ENCODE peak calls at places on chromosomes 1 and 21, in six cellular contexts. J is MCF 10A, H is Calu3, C is heart left ventricle, I is body of pancreas, R is brain microvascular endothelial cell. S is an unnamed sample.

GRCh38 chr1:53657256-53657805 is 81.6 kb downstream of the GLIS1 start:
- DNase-seq in J (no peak), H (no peak), C (no peak), I (no peak), R (no peak), S (no peak)

GRCh38 chr21:34243562-34243961 is 120.2 kb upstream of the KCNE2 start:
- DNase-seq in J (peak; percentile 51), H (peak; percentile 8), C (no peak), I (peak; percentile 24), R (no peak), S (peak; percentile 58)

GRCh38 chr1:114083186-114083585 is 70.5 kb downstream of the SYT6 start:
- DNase-seq in J (peak; percentile 14), H (no peak), C (no peak), I (no peak), R (no peak), S (no peak)

GRCh38 chr1:36411674-36412648 is 14.3 kb upstream of the LSM10 start:
- DNase-seq in J (peak; percentile 70), H (peak; percentile 29), C (no peak), I (no peak), R (peak; percentile 42), S (peak; percentile 52)

GRCh38 chr1:67589519-67590233 is 95.3 kb upstream of the GADD45A start:
- DNase-seq in J (no peak), H (no peak), C (no peak), I (no peak), R (no peak), S (no peak)

GRCh38 chr1:23194119-23194984 is 22.9 kb downstream of the HTR1D start:
- DNase-seq in J (peak; percentile 66), H (no peak), C (no peak), I (no peak), R (peak; percentile 98), S (no peak)

GRCh38 chr1:89310505-89310904 is 37.8 kb upstream of the GBP5 start:
- DNase-seq in J (peak; percentile 11), H (no peak), C (no peak), I (no peak), R (no peak), S (no peak)

GRCh38 chr1:208541225-208541855 is 297.2 kb upstream of the PLXNA2 start:
- DNase-seq in J (peak; percentile 83), H (no peak), C (no peak), I (no peak), R (no peak), S (no peak)

GRCh38 chr21:34946385-34947121 is 102.5 kb downstream of the RUNX1 start:
- DNase-seq in J (no peak), H (no peak), C (no peak), I (no peak), R (no peak), S (no peak)

GRCh38 chr1:1165485-1165884 is 8.2 kb upstream of the TTLL10 start:
- DNase-seq in J (no peak), H (no peak), C (no peak), I (peak; percentile 49), R (no peak), S (no peak)

GRCh38 chr1:224427346-224427745 is 7.3 kb downstream of the WDR26 start:
- DNase-seq in J (peak; percentile 89), H (no peak), C (no peak), I (no peak), R (peak; percentile 69), S (no peak)

GRCh38 chr21:33971492-33972013 is 55.9 kb upstream of the ATP5PO start:
- DNase-seq in J (peak; percentile 62), H (no peak), C (no peak), I (no peak), R (peak; percentile 23), S (no peak)

GRCh38 chr1:181089777-181090505 is 1.4 kb downstream of the IER5 start:
- DNase-seq in J (peak; percentile 97), H (peak; percentile 64), C (peak; percentile 79), I (peak; percentile 70), R (no peak), S (peak; percentile 52)
- TF ChIP-seq CTCF in J (no peak), H (no peak), C (no peak), I (no peak), R (no peak), S (no peak)

GRCh38 chr1:11266268-11267074 is 4.1 kb upstream of the MTOR start:
- DNase-seq in J (no peak), H (no peak), C (no peak), I (no peak), R (no peak), S (no peak)

DNA sequence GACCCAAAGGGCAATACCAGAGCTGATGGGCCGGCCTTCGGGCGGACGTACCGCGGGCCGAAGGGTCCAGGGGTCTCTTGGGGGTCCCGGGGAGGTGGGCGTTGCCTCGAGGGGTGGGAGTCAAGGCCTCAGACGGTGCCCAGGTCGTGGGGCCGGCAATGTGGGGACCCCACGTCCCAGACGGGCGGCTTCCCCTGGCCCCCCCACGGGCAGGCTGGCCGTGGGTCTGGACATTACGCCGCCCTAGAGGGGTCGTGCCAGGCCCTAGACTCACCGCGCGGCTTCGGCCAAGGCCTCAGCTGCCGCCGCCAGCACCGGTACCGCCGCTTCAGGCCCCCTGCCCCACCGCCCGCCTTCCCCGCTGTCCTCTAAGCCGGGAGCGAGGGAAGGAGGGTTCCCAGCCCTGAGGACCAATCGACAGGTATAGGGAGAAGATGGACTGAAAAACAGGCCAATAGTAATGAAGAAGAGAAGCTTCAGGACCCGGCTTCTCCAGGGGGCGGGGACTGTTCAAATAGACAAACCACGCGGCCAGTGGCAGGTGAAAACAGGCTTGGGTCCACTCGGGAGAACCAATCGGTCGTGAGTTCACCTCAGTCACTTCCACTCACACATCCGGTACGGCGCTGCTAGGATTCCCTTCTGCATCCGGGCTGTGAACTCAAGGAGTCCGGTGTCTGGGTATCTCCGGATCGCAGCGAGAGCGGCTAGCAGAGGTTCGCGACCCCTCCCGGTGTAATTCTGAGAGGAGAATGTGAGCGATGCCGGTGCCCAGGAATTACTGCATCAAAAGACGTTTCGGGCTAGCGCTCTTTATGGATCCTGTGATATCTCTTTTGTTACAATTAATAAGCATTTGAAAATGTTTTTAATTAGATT is at the start of gene MTOR:
- DNase-seq in J (peak; percentile 100), H (peak; percentile 95), C (peak; percentile 99), I (peak; percentile 99), R (peak; percentile 100), S (peak; percentile 100)
- TF ChIP-seq CTCF in J (peak; percentile 17), H (no peak), C (no peak), I (peak; percentile 30), R (peak; percentile 71), S (peak; percentile 34)

GRCh38 chr1:150567717-150568561 is 11.5 kb downstream of the MCL1 start:
- DNase-seq in J (peak; percentile 100), H (peak; percentile 92), C (peak; percentile 79), I (peak; percentile 97), R (peak; percentile 97), S (peak; percentile 94)
- TF ChIP-seq CTCF in J (peak; percentile 6), H (no peak), C (no peak), I (peak; percentile 14), R (no peak), S (peak; percentile 13)

DNA sequence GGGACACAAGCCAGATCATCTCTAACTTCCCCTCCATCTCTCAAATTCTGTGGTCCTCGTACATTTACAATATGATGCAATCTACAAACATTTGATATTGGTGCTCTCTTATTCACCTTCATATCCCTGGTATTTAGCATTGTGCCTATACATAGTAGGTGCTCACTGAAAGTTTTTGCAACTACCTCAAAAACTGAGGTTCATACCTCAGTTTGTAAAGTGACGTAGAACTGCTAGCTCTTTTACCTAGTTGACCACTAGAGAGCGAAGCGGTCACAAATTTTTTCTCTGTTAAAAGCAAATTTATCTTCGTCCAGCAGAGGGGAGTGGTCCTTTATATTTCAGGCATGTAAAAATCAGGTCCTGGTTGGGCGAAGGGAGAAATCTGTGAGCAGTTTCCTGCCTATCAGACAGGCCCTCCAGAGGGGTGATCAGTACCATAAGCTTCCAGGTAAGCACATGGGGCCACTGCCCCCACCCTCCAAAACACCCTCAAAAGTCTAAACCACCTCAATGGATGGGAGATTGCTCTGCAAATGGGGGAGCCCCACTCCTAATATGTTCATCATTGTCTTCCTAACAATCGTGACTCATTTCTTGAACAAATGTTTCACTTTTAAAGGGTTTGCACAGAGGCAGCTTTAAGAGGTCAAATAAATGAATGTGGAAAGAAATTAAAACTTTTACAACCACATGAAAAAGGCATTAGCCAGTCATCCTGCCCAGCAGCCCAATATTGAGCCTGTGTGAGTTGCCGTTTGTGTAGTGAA is 10.6 kb upstream of the HLCS start:
- DNase-seq in J (peak; percentile 76), H (peak; percentile 48), C (peak; percentile 20), I (peak; percentile 48), R (peak; percentile 72), S (peak; percentile 61)
- TF ChIP-seq CTCF in J (peak; percentile 69), H (peak; percentile 30), C (peak; percentile 47), I (peak; percentile 95), R (peak; percentile 70), S (peak; percentile 89)

GRCh38 chr1:156282479-156283222 is at the start of gene SMG5:
- DNase-seq in J (peak; percentile 100), H (peak; percentile 98), C (peak; percentile 99), I (peak; percentile 98), R (peak; percentile 97), S (peak; percentile 98)
- TF ChIP-seq CTCF in J (no peak), H (no peak), C (no peak), I (no peak), R (no peak), S (no peak)

GRCh38 chr1:155961937-155962336 is 16.4 kb downstream of the ARHGEF2 start:
- DNase-seq in J (peak; percentile 100), H (peak; percentile 86), C (peak; percentile 72), I (no peak), R (peak; percentile 96), S (peak; percentile 48)
- TF ChIP-seq CTCF in J (peak; percentile 42), H (peak; percentile 59), C (peak; percentile 20), I (no peak), R (peak; percentile 65), S (peak; percentile 26)

DNA sequence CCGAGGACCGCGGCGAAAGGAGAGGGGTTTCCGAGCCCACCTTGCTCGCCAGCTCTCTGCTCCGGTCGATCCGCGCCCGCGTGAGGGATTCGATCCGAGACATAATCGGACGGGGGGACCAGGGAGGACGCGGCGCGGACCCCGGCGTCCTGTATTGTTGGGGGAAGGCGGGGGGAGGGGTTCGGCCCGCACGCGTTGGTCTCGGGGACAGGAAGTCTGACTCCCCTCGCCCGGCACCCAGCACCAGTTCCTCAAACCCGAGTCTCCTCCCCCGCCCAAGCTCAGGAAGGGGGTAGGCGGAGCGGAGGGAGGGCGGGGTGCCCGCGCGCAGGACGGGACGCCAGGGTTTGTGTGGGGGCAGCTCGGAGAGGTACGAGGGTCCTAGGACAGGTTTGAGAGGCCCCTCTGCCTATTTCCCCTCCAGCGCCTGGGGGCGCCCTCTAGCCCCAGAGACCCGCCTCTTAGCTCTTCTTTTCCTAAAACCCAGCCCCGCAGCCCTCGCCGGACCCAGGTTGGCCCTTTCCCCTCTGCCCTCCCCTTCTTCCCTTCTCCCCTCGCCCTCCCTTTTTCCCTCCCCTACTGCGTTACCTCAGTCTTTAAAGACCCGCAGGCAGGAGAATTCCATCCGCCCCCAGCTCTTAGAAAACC is at the start of gene ARHGEF2:
- DNase-seq in J (peak; percentile 89), H (peak; percentile 78), C (peak; percentile 89), I (peak; percentile 70), R (no peak), S (peak; percentile 94)
- TF ChIP-seq CTCF in J (no peak), H (no peak), C (peak; percentile 21), I (peak; percentile 13), R (peak; percentile 59), S (peak; percentile 72)

GRCh38 chr1:79849388-79849787 is 842.9 kb upstream of the ADGRL4 start:
- DNase-seq in J (no peak), H (no peak), C (no peak), I (no peak), R (no peak), S (no peak)

GRCh38 chr1:79848316-79848715 is 841.8 kb upstream of the ADGRL4 start:
- DNase-seq in J (no peak), H (peak; percentile 17), C (no peak), I (no peak), R (no peak), S (no peak)

GRCh38 chr1:79847715-79848114 is 841.2 kb upstream of the ADGRL4 start:
- DNase-seq in J (no peak), H (no peak), C (no peak), I (no peak), R (no peak), S (no peak)

GRCh38 chr1:79852004-79852403 is 845.5 kb upstream of the ADGRL4 start:
- DNase-seq in J (no peak), H (no peak), C (no peak), I (no peak), R (no peak), S (peak; percentile 46)
- TF ChIP-seq CTCF in J (no peak), H (peak; percentile 18), C (no peak), I (no peak), R (peak; percentile 40), S (peak; percentile 70)